ENCODE peak calls at places on chromosomes 16 and 17, in five cellular contexts. One of them, this sample, is unnamed.

GRCh38 chr17:170130-170654 is 11.3 kb downstream of the DOC2B start:
- DNase-seq in tibial artery: no peak
- DNase-seq in breast epithelium: no peak
- DNase-seq in adrenal gland: no peak
- DNase-seq in DND-41: no peak
- DNase-seq in this sample: peak; percentile 49

GRCh38 chr16:29819506-29819905 is 756 bp upstream of the MVP start:
- DNase-seq in tibial artery: no peak
- DNase-seq in breast epithelium: no peak
- DNase-seq in adrenal gland: peak; percentile 48
- DNase-seq in DND-41: no peak
- DNase-seq in this sample: no peak

GRCh38 chr16:56019274-56019673 is 144.1 kb upstream of the CES5A start:
- DNase-seq in tibial artery: no peak
- DNase-seq in breast epithelium: no peak
- DNase-seq in adrenal gland: no peak
- DNase-seq in DND-41: no peak
- DNase-seq in this sample: no peak

GRCh38 chr16:3960049-3960809 is 79.7 kb upstream of the CREBBP start:
- DNase-seq in tibial artery: no peak
- DNase-seq in breast epithelium: no peak
- DNase-seq in adrenal gland: no peak
- DNase-seq in DND-41: no peak
- DNase-seq in this sample: no peak

GRCh38 chr17:34110315-34110714 is 144.8 kb upstream of the CCL2 start:
- DNase-seq in tibial artery: no peak
- DNase-seq in breast epithelium: no peak
- DNase-seq in adrenal gland: no peak
- DNase-seq in DND-41: no peak
- DNase-seq in this sample: no peak

GRCh38 chr17:70405492-70406220 is 236.3 kb downstream of the KCNJ2 start:
- DNase-seq in tibial artery: no peak
- DNase-seq in breast epithelium: no peak
- DNase-seq in adrenal gland: peak; percentile 31
- DNase-seq in DND-41: no peak
- DNase-seq in this sample: no peak

GRCh38 chr16:27188633-27189032 is 14.7 kb upstream of the KDM8 start:
- DNase-seq in tibial artery: no peak
- DNase-seq in breast epithelium: no peak
- DNase-seq in adrenal gland: no peak
- DNase-seq in DND-41: no peak
- DNase-seq in this sample: no peak

GRCh38 chr17:77999413-78000173 is 41.1 kb downstream of the TNRC6C start:
- DNase-seq in tibial artery: no peak
- DNase-seq in breast epithelium: no peak
- DNase-seq in adrenal gland: no peak
- DNase-seq in DND-41: no peak
- DNase-seq in this sample: no peak

GRCh38 chr17:1769826-1770477 is 8.1 kb downstream of the SERPINF1 start:
- DNase-seq in tibial artery: no peak
- DNase-seq in breast epithelium: peak; percentile 90
- DNase-seq in adrenal gland: no peak
- DNase-seq in DND-41: peak; percentile 50
- DNase-seq in this sample: no peak

GRCh38 chr17:17141860-17142552 is 64.1 kb downstream of the PLD6 start:
- DNase-seq in tibial artery: no peak
- DNase-seq in breast epithelium: peak; percentile 39
- DNase-seq in adrenal gland: peak; percentile 36
- DNase-seq in DND-41: no peak
- DNase-seq in this sample: peak; percentile 77

GRCh38 chr17:1109606-1110523 is 69.9 kb downstream of the ABR start:
- DNase-seq in tibial artery: no peak
- DNase-seq in breast epithelium: no peak
- DNase-seq in adrenal gland: no peak
- DNase-seq in DND-41: no peak
- DNase-seq in this sample: peak; percentile 51

GRCh38 chr17:60641126-60641525 is 36.5 kb upstream of the BCAS3 start:
- DNase-seq in tibial artery: no peak
- DNase-seq in breast epithelium: no peak
- DNase-seq in adrenal gland: no peak
- DNase-seq in DND-41: no peak
- DNase-seq in this sample: no peak

GRCh38 chr17:76265624-76266243 is 586 bp downstream of the UBALD2 start:
- DNase-seq in tibial artery: peak; percentile 86
- DNase-seq in breast epithelium: peak; percentile 49
- DNase-seq in adrenal gland: no peak
- DNase-seq in DND-41: peak; percentile 64
- DNase-seq in this sample: peak; percentile 84

GRCh38 chr16:78638371-78638770 is 538.9 kb downstream of the WWOX start:
- DNase-seq in tibial artery: no peak
- DNase-seq in breast epithelium: no peak
- DNase-seq in adrenal gland: no peak
- DNase-seq in DND-41: no peak
- DNase-seq in this sample: no peak
- H3K4me3 ChIP-seq in tibial artery: no peak overlapping the region
- H3K4me3 ChIP-seq in breast epithelium: no peak overlapping the region
- H3K4me3 ChIP-seq in adrenal gland: no peak overlapping the region
- H3K4me3 ChIP-seq in DND-41: no peak overlapping the region
- H3K4me3 ChIP-seq in this sample: no peak overlapping the region

DNA sequence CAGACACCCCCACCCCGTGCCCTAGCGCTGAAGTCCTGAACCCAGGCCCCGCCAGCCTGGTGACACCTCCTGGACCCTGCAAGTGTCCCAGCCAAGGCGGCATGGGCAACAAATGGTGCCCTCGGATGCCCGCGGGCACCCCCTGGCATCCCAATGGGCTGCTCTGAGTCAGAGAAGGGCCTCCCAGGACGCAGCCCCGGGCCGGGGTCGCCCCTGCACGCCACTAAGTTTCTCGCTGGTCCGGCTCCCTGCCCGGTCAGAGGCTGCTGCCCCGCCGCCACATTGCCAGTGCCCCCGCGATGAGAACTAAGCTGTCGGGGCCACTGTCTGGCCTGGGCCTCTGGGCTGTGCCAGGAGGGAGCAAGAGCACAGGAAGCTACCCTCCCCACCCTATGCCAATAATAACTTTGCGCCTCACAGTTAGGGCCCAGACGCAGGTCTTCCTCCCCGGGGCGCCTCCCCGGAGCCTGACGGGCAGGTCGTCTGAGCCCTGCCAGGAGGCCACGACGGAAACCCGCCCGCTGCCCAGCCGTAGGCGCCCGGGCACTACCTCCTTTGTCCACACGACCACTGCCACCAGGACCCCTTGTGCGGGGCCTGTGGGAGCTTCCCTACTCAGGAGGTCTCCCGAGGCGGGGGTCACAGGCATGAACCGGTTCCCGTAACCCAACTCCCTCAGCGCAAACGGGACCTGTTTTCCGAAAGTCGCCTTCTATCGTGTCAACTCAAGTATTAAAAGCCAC is 1.4 kb downstream of the ZFPM1 start:
- DNase-seq in tibial artery: no peak
- DNase-seq in breast epithelium: no peak
- DNase-seq in adrenal gland: peak; percentile 45
- DNase-seq in DND-41: peak; percentile 48
- DNase-seq in this sample: no peak
- TF ChIP-seq CTCF in tibial artery: peak; percentile 15
- TF ChIP-seq CTCF in breast epithelium: peak; percentile 7
- TF ChIP-seq CTCF in adrenal gland: peak; percentile 51
- TF ChIP-seq CTCF in DND-41: no peak
- TF ChIP-seq CTCF in this sample: no peak

DNA sequence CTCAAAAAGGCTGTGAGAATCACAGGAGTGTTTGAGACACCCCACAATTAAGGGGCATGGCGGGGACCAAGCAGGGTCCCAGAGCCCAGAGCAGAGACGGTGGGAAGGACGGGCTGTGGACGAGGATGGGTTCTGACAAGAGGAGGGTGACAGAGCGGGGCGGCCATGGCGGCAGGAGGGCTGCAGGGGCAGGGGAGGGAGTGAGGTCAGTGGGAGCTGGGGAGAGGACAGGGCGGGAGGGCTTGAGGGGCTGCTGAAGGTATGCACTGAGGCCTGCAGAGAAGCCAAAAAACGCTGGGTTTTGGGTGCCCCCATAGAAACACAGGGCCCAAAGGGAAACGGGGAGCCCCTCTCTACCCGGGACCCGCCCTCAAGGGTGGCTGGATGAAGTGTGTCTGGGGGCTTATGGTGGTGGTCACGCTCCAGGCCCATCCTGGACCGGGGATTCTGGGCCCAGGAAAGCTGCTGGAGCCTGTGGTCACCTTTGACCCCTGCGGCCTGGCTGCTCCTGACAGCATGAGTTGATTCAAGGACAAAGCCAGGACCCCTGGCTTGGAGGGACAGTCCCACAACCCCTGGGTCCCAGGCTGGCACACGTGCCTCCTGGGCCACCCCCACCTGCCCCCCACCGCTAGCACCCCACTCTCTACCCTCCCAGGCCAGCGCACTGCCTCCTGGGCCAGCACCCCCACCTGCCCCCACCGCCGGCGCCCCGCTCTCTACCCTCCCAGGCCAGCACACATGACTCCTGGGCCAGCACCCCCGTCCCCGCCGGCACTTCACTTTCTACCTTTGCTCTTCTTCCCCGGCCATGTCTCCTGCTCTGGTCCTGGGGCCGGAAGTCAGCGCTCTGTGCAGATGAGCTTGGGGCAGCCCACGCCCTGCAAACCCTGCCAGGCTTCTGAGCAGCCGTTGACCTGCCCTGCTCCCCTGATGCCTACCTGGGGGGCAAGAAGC is 31.0 kb upstream of the ACSF3 start:
- DNase-seq in tibial artery: no peak
- DNase-seq in breast epithelium: no peak
- DNase-seq in adrenal gland: no peak
- DNase-seq in DND-41: no peak
- DNase-seq in this sample: no peak
- H3K27ac ChIP-seq in tibial artery: no peak overlapping the region
- H3K27ac ChIP-seq in breast epithelium: no peak overlapping the region
- H3K27ac ChIP-seq in adrenal gland: no peak overlapping the region
- H3K27ac ChIP-seq in DND-41: no peak overlapping the region
- H3K27ac ChIP-seq in this sample: no peak overlapping the region

DNA sequence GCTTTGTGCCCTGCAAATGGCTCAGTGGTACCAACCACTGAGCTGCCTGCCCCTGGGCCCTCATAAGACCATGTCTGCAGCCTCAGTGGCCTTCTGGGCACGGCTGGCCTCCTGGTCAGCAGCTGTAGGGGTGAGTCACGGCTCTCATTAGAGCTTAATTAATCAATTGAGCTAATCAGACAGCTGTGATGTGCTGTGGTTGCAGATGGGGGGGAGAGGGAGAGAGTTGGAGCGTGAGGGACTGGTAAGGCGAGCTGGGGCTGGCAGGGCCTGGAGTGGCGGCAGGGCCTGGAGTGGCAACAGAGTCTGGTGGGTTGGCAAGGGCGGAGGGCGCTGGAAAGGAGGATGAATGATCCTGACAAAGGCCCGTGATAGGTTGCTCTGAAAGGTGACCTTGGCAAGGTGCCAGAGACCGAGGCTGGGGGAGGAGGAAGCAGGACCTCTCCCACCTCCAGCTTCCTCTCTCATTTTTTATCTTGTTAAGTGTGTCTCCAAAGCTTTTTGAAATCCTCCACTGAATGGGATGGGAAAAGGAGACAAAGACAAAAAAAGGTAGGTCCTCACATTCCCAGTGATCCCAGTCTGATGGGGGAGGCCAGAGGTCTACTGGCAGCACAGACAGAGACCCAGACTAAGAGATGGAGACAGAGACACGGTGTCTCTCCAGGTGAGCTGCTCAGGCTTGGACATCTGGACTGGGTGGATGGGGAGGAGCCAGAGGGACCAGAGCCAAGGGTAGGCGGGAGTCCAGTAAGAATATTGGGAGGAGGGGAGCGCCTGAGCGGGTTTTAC is 41.6 kb downstream of the DCAKD start:
- DNase-seq in tibial artery: no peak
- DNase-seq in breast epithelium: no peak
- DNase-seq in adrenal gland: no peak
- DNase-seq in DND-41: no peak
- DNase-seq in this sample: no peak
- H3K4me3 ChIP-seq in tibial artery: no peak overlapping the region
- H3K4me3 ChIP-seq in breast epithelium: no peak overlapping the region
- H3K4me3 ChIP-seq in adrenal gland: no peak overlapping the region
- H3K4me3 ChIP-seq in DND-41: no peak overlapping the region
- H3K4me3 ChIP-seq in this sample: no peak overlapping the region

DNA sequence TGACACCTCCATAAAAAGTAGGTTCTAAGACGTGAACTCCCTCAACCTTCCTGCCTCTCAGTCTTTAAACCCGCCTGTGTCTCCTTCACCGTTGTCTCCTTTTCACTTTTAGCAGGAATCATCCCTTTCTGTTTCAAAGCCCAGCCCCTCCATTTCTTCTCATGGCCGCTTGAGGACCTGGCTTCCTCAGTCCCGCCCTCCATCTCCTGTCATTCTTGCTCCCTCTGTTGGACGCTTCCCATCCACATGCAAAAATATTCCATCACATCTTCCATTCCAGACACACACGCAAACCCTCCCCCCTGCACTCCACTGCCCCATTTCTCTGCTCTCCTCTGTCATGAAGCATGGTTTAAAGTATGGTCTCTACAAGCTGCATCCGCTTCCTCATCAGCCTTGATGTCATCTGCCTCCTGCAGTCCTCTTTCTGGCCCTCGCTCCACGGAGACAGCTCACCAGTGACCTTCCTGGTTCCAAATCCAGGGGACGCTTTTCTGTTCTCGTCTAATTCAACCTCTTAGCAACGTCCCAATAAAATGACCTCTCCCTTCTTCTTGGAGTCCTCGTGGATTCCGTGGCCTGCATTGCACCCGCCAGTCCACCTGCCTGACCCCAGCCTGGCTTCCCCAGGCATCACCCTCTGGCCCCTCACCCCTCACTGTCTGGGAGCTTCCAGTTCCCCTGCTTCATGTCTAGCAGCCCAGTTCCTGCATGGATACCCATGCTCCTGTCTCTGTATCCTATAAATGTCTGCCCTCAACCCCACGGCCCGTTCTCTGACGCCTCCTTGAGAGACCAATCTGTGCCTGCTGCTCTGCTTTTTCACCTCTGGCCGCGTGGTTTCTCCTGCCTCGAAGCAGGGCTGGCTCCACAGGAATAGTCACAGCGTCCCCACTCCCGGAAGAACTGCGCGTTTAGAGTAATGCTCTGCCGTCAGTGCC is 26.2 kb downstream of the ANKRD40 start:
- DNase-seq in tibial artery: peak; percentile 70
- DNase-seq in breast epithelium: no peak
- DNase-seq in adrenal gland: peak; percentile 76
- DNase-seq in DND-41: no peak
- DNase-seq in this sample: no peak
- TF ChIP-seq CTCF in tibial artery: peak; percentile 72
- TF ChIP-seq CTCF in breast epithelium: peak; percentile 12
- TF ChIP-seq CTCF in adrenal gland: peak; percentile 79
- TF ChIP-seq CTCF in DND-41: peak; percentile 38
- TF ChIP-seq CTCF in this sample: peak; percentile 21

GRCh38 chr16:85416267-85417109 is 196.6 kb upstream of the GSE1 start:
- DNase-seq in tibial artery: no peak
- DNase-seq in breast epithelium: no peak
- DNase-seq in adrenal gland: peak; percentile 50
- DNase-seq in DND-41: peak; percentile 91
- DNase-seq in this sample: peak; percentile 89
- H3K27ac ChIP-seq in tibial artery: no peak overlapping the region
- H3K27ac ChIP-seq in breast epithelium: no peak overlapping the region
- H3K27ac ChIP-seq in adrenal gland: no peak overlapping the region
- H3K27ac ChIP-seq in DND-41: peak overlapping the region; percentile 72
- H3K27ac ChIP-seq in this sample: no peak overlapping the region

This sample was measured in psoas muscle.